ENCODE peak calls at places on chromosomes 2 and 18, in seven cellular contexts. Q is fibroblast of lung, U is breast epithelium, G is GM12864, P is fibroblast of mammary gland, B is activated B cell treated with CpG ODN at 0.5 μM for 24 hours, S is astrocyte. T is an unnamed sample.

GRCh38 chr18:79780547-79780946 is 17.2 kb upstream of the KCNG2 start:
- DNase-seq in Q (no peak), U (no peak), G (no peak), P (no peak), B (peak), S (no peak), T (no peak)

GRCh38 chr2:7725132-7725849 is 808.1 kb downstream of the RNF144A start:
- DNase-seq in Q (no peak), U (no peak), G (peak), P (peak), B (no peak), S (no peak), T (no peak)

GRCh38 chr2:96391828-96392200 is 56.2 kb downstream of the NCAPH start:
- DNase-seq in Q (no peak), U (no peak), G (no peak), P (no peak), B (no peak), S (no peak), T (no peak)

GRCh38 chr2:238947920-238948710 is 100.2 kb downstream of the TWIST2 start:
- DNase-seq in Q (peak), U (peak), G (no peak), P (peak), B (no peak), S (peak), T (peak)

GRCh38 chr2:188324067-188324466 is 32.4 kb downstream of the GULP1 start:
- DNase-seq in Q (peak), U (no peak), G (no peak), P (peak), B (no peak), S (no peak), T (peak)

GRCh38 chr2:82748653-82749052 is 1710.4 kb downstream of the SUCLG1 start:
- DNase-seq in Q (no peak), U (no peak), G (no peak), P (no peak), B (no peak), S (no peak), T (no peak)

GRCh38 chr2:195660265-195660890 is 3.4 kb downstream of the SLC39A10 start:
- DNase-seq in Q (peak), U (peak), G (no peak), P (peak), B (no peak), S (peak), T (peak)

GRCh38 chr2:216298719-216299118 is 73.6 kb downstream of the MARCHF4 start:
- DNase-seq in Q (peak), U (no peak), G (no peak), P (peak), B (no peak), S (peak), T (peak)

GRCh38 chr2:12607971-12608370 is 108.8 kb upstream of the TRIB2 start:
- DNase-seq in Q (peak), U (no peak), G (no peak), P (peak), B (no peak), S (peak), T (peak)

GRCh38 chr18:11983592-11983991 is 2.3 kb downstream of the IMPA2 start:
- DNase-seq in Q (no peak), U (no peak), G (no peak), P (no peak), B (no peak), S (no peak), T (no peak)

GRCh38 chr2:130241041-130241707 is 42.9 kb upstream of the TUBA3E start:
- DNase-seq in Q (peak), U (no peak), G (no peak), P (peak), B (no peak), S (peak), T (peak)

GRCh38 chr18:37551846-37552245 is 13.8 kb downstream of the CELF4 start:
- DNase-seq in Q (no peak), U (no peak), G (no peak), P (no peak), B (no peak), S (no peak), T (no peak)

GRCh38 chr18:37552296-37552695 is 13.3 kb downstream of the CELF4 start:
- DNase-seq in Q (no peak), U (no peak), G (no peak), P (no peak), B (no peak), S (no peak), T (no peak)

GRCh38 chr18:37554399-37554787 is 11.2 kb downstream of the CELF4 start:
- DNase-seq in Q (no peak), U (no peak), G (no peak), P (no peak), B (no peak), S (no peak), T (no peak)

GRCh38 chr18:37551249-37551648 is 14.3 kb downstream of the CELF4 start:
- DNase-seq in Q (no peak), U (no peak), G (no peak), P (no peak), B (no peak), S (no peak), T (no peak)

GRCh38 chr18:37553633-37554398 is 11.8 kb downstream of the CELF4 start:
- DNase-seq in Q (no peak), U (no peak), G (no peak), P (no peak), B (no peak), S (no peak), T (no peak)
- TF ChIP-seq CTCF in Q (no peak), U (no peak), G (peak), P (peak), B (no peak), S (no peak), T (peak)

DNA sequence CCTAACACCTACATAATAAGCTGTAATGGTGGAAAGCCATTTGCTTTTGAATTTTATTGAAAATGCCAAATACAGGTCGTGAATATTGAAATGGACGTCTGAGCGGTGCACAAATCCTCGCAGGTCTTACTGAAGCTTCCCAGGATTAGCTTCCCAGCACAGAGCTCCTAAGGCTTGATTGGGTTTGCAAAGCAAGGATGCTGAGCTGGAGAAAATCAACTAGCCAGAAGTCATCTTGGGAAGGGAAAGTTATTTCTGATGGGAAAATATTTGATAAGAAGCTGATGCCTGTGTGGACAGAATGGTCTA is 40.9 kb upstream of the DAPL1 start:
- DNase-seq in Q (no peak), U (no peak), G (no peak), P (no peak), B (no peak), S (no peak), T (no peak)
- TF ChIP-seq CTCF in Q (no peak), U (no peak), G (no peak), P (no peak), B (no peak), S (no peak), T (peak)

DNA sequence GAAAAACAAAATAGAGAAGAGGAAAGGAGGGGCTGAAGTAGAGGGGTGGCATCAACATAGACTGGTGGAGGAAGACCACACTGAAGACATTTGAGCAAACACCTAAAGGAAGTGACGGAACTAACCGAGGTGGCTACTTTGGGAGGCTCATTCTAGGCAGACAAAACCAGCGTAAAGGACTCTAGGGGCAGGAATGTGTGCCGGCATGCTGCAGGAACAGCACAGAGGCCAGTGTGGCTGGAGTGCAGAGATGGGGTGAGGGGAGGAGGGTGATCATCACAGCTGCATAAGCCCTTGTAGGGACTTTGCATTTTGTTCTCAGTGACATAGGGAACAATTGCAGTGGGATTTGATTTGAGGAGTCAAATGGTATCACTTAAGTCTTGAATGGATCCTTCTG is 253.5 kb downstream of the NCKAP5 start:
- DNase-seq in Q (no peak), U (no peak), G (no peak), P (no peak), B (no peak), S (no peak), T (no peak)
- TF ChIP-seq CTCF in Q (no peak), U (no peak), G (no peak), P (no peak), B (no peak), S (no peak), T (no peak)

DNA sequence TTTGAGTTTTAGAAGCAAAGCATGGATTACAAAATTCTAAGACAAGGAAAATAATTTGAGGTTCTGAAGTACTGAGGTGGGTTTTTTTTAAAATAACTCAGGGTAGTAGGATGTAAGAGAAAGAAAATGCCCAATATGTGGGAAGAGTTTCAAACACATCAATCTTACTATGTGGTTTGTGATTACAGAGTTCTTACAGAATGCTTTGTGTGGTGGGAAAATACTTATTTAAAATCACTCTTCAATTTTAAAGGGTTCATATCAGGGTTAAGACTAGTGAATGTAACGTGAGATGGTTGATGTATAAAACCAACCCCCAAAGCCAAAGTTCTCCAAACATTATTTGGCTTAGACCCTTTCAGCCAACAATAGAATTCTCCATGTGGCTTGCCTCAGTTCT is 173.5 kb downstream of the UBE2E3 start:
- DNase-seq in Q (peak), U (no peak), G (no peak), P (no peak), B (no peak), S (peak), T (no peak)
- TF ChIP-seq CTCF in Q (no peak), U (no peak), G (no peak), P (no peak), B (no peak), S (no peak), T (no peak)

DNA sequence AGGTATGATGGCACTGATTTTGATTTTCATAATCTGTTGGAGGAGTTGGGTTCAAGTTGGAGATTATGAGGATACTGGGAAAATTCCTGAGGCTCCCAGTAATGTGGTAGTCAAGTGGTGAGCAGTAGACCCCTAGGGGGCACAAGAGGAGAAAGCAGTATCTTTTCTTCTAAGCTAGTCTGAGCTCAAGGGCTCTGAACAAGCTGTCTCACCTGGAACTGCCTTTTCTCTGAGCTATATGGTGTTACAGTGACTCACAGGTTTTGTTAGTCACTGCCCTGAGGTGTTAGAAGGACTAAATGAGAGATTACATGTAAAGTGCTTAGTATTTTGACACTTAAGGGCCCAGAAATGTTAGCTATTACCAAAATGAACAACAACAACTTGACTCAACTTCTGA is 42.2 kb downstream of the CD302 start:
- DNase-seq in Q (peak), U (no peak), G (no peak), P (peak), B (no peak), S (peak), T (peak)
- TF ChIP-seq CTCF in Q (peak), U (no peak), G (peak), P (peak), B (no peak), S (peak), T (peak)

DNA sequence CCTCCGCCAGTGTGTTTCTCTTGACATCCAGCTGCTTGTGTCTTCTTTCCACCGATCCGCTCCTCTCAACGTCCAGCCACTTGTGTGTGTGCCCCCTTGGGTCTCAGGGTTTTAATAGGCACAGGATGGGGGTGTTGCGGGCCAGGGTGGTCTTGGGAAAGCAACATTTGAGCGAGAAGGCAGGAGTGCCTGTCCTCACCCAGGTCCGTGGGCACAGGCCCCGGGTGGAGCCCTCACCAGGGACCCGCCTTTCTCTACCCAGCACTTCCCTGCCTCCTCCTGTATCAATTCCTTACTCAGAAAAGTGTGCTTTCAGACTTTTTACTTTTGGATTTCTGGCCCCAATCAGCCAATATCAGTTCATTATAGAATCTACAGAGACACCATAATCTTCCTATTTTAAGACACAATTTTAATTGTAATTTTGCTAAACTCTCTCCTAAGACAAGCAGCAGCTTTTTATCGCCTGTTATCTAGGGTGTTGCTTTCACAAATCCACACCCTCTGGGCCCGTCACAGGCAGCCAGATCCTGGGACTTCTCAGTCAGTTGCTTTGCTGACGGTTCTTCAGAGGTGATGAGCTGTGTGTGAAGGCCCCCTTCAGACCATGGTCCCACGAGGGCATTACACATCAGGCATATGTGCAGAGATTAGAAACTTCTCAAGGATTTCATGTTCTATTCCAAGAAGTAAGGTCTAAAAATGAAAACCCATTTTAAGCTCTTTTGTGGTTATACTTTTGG is 96.0 kb upstream of the FHL2 start:
- DNase-seq in Q (no peak), U (no peak), G (no peak), P (peak), B (no peak), S (no peak), T (no peak)
- TF ChIP-seq CTCF in Q (no peak), U (no peak), G (no peak), P (no peak), B (no peak), S (no peak), T (no peak)